ENCODE peak calls at places on chromosome 3, in six cellular contexts. P is IMR-90, M is Karpas-422, N is choroid plexus epithelial cell, I is foreskin fibroblast, Q is fibroblast of lung. T is an unnamed sample.

GRCh38 chr3:65483475-65483874 is 555.2 kb downstream of the MAGI1 start:
- DNase-seq in P (no peak), M (no peak), N (peak), I (peak), Q (peak), T (peak)

GRCh38 chr3:195269375-195270078 is 1.4 kb downstream of the XXYLT1 start:
- DNase-seq in P (no peak), M (no peak), N (no peak), I (no peak), Q (no peak), T (no peak)

GRCh38 chr3:171654809-171655208 is 155.5 kb downstream of the PLD1 start:
- DNase-seq in P (peak), M (no peak), N (peak), I (peak), Q (peak), T (peak)

GRCh38 chr3:112376996-112377395 is 44.0 kb downstream of the CD200 start:
- DNase-seq in P (peak), M (no peak), N (peak), I (peak), Q (peak), T (no peak)

GRCh38 chr3:13653631-13654279 is 104.8 kb downstream of the FBLN2 start:
- DNase-seq in P (no peak), M (no peak), N (no peak), I (no peak), Q (no peak), T (no peak)

GRCh38 chr3:126474498-126475410 is 937 bp downstream of the ZXDC start:
- DNase-seq in P (peak), M (peak), N (peak), I (no peak), Q (peak), T (peak)

GRCh38 chr3:42119558-42120355 is 28.6 kb downstream of the TRAK1 start:
- DNase-seq in P (no peak), M (no peak), N (peak), I (no peak), Q (no peak), T (peak)

GRCh38 chr3:186930143-186930638 is at the start of gene ST6GAL1:
- DNase-seq in P (peak), M (peak), N (peak), I (peak), Q (peak), T (peak)

GRCh38 chr3:63441262-63441661 is 163.2 kb downstream of the SYNPR start:
- DNase-seq in P (no peak), M (no peak), N (no peak), I (no peak), Q (no peak), T (no peak)

GRCh38 chr3:160686955-160687535 is 10.1 kb downstream of the ARL14 start:
- DNase-seq in P (peak), M (peak), N (peak), I (no peak), Q (peak), T (peak)

GRCh38 chr3:53257465-53257864 is 1.6 kb upstream of the TKT start:
- DNase-seq in P (no peak), M (no peak), N (no peak), I (no peak), Q (no peak), T (no peak)

GRCh38 chr3:196274585-196274984 is 12.9 kb downstream of the PCYT1A start:
- DNase-seq in P (peak), M (peak), N (peak), I (no peak), Q (no peak), T (peak)

GRCh38 chr3:155651489-155652223 is 93.2 kb downstream of the PLCH1 start:
- DNase-seq in P (no peak), M (no peak), N (no peak), I (no peak), Q (no peak), T (no peak)

GRCh38 chr3:133136114-133137041 is 98.2 kb downstream of the TMEM108 start:
- DNase-seq in P (no peak), M (no peak), N (peak), I (peak), Q (no peak), T (peak)

GRCh38 chr3:182399978-182400737 is 393.1 kb upstream of the ATP11B start:
- DNase-seq in P (no peak), M (no peak), N (no peak), I (no peak), Q (no peak), T (no peak)

GRCh38 chr3:58072046-58072445 is 63.8 kb downstream of the FLNB start:
- DNase-seq in P (peak), M (no peak), N (peak), I (no peak), Q (peak), T (peak)

GRCh38 chr3:17771177-17772048 is 29.0 kb upstream of the TBC1D5 start:
- DNase-seq in P (no peak), M (no peak), N (peak), I (no peak), Q (no peak), T (no peak)

GRCh38 chr3:5016218-5017161 is 37.3 kb downstream of the BHLHE40 start:
- DNase-seq in P (peak), M (no peak), N (peak), I (peak), Q (no peak), T (peak)

GRCh38 chr3:54837964-54838363 is 89.9 kb downstream of the LRTM1 start:
- DNase-seq in P (peak), M (peak), N (peak), I (no peak), Q (peak), T (peak)

GRCh38 chr3:150014782-150015181 is 44.1 kb upstream of the PFN2 start:
- DNase-seq in P (no peak), M (no peak), N (no peak), I (no peak), Q (no peak), T (no peak)

GRCh38 chr3:122085666-122086065 is 30.5 kb downstream of the CD86 start:
- DNase-seq in P (no peak), M (no peak), N (no peak), I (no peak), Q (no peak), T (no peak)

GRCh38 chr3:47578119-47578630 is 490 bp downstream of the CSPG5 start:
- DNase-seq in P (no peak), M (no peak), N (no peak), I (no peak), Q (no peak), T (no peak)

GRCh38 chr3:197881601-197882000 is 68.4 kb upstream of the RPL35A start:
- DNase-seq in P (no peak), M (no peak), N (no peak), I (no peak), Q (no peak), T (no peak)

GRCh38 chr3:52225452-52226228 is at the start of gene TLR9:
- DNase-seq in P (no peak), M (peak), N (no peak), I (no peak), Q (no peak), T (no peak)

GRCh38 chr3:45026038-45026437 is at the start of gene CLEC3B:
- DNase-seq in P (peak), M (no peak), N (peak), I (peak), Q (peak), T (peak)
- H3K4me3 ChIP-seq in P (no peak), M (no peak), N (no peak), I (peak), Q (no peak), T (no peak)

DNA sequence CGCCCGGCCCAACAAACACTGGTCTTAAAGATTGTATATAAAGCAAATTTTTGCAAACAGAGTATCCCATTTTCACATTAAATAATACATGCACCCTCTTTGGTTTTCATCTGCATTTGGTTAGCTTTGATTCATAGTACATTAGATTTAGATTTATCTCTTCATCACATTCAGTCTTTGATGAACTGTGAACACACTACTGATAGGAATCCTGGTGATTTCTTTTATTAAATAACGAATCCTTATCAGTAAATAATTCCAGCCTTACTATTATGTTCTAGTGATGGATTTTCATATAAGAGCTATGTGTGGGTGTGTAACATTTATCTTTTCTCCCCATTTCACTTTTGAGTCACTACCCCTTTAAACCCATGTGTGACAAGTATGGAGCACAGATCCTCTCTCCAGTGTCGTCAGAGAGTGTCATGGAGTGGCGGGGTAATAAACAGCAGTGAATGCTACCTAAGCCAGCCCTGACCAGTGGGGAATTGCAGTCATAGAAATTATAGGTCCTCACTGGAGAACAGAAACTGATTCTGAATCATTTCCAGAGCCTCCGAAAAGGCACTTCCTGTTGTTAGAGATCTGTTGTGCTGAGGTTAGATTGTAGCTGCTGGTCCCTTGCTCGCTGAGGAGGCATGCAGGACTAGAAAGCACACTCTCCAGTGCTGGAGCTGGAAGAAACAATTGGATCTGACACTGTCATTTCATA is 22.0 kb downstream of the SLC7A14 start:
- DNase-seq in P (peak), M (no peak), N (peak), I (peak), Q (peak), T (peak)
- H3K4me3 ChIP-seq in P (peak), M (no peak), N (peak), I (no peak), Q (no peak), T (no peak)

GRCh38 chr3:77236118-77236517 is 196.2 kb downstream of the ROBO2 start:
- DNase-seq in P (no peak), M (peak), N (no peak), I (no peak), Q (no peak), T (no peak)
- H3K4me3 ChIP-seq in P (no peak), M (no peak), N (no peak), I (no peak), Q (no peak), T (no peak)

GRCh38 chr3:173745952-173746682 is 348.6 kb downstream of the NLGN1 start:
- DNase-seq in P (peak), M (no peak), N (no peak), I (peak), Q (peak), T (peak)

GRCh38 chr3:173750591-173750990 is 353.0 kb downstream of the NLGN1 start:
- DNase-seq in P (no peak), M (no peak), N (no peak), I (no peak), Q (no peak), T (no peak)

GRCh38 chr3:173750095-173750494 is 352.6 kb downstream of the NLGN1 start:
- DNase-seq in P (peak), M (no peak), N (peak), I (no peak), Q (peak), T (peak)

GRCh38 chr3:173747427-173747826 is 349.9 kb downstream of the NLGN1 start:
- DNase-seq in P (peak), M (no peak), N (no peak), I (no peak), Q (no peak), T (peak)

DNA sequence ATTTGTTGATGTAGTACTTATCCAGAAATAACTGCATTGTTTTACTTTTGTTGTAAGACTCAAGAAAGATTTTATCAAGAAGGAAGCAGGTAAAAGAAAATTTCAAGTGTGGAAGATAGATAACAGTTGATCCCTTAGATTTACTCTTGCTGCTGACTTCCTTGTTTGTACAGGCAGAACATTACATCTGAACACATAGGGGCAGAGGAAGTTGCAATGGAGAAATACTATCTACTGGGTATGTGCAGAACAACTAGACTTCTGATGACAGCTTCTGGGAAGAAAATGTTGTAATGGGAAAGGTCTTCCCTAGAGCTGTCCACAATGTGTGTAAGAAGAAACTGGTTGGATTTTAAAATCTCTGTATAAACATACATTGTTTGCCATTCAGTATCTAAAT is 350.6 kb downstream of the NLGN1 start:
- DNase-seq in P (no peak), M (no peak), N (peak), I (no peak), Q (no peak), T (no peak)
- H3K4me3 ChIP-seq in P (no peak), M (no peak), N (no peak), I (no peak), Q (no peak), T (no peak)

DNA sequence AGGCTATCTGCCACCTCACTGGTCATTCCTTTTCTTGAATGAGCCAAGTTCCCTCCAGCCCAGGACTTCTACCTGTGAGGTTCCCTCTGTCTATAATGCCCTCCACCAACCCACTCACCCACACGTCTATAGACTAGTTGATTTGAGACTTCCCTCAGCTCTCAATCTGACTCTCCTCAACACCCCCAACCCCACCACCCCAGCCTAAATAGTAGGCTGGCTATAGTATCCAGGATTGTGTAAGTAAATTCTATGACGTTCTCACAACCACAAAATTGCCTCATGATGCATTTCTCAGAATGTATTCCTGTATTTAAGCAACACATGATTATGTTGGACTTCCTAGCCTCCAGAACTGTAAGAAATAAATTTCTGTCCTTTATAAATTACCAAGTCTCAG is 2.2 kb downstream of the PLSCR1 start:
- DNase-seq in P (peak), M (no peak), N (peak), I (no peak), Q (peak), T (no peak)
- H3K4me3 ChIP-seq in P (no peak), M (peak), N (peak), I (no peak), Q (peak), T (no peak)